ENCODE peak calls at places on chromosomes 7 and 10, in ten cellular contexts. U is stimulated activated CD8-positive, alpha-beta memory T cell treated with anti-CD3 and anti-CD28 coated beads, Interleukin-12 subunit alpha, Interleukin-12 subunit beta, amount 100 ng/mL, for 4 hours; J is fibroblast of the conjunctiva; Q is non-pigmented ciliary epithelial cell; E is natural killer cell treated with Interleukin-12 subunit alpha and Interleukin-12 subunit beta and Interleukin-15 and Interleukin-18, amount 100 ng/mL, for 72 hours; H is ureter; L is NCI-H2081; W is GM23248; Z is WTC11; F is activated naive CD4-positive, alpha-beta T cell treated with anti-CD3 and anti-CD28 coated beads, Interleukin-2, amount 10 ng/mL, durations not matched to agents 7 days and 5 days. G is an unnamed sample.

GRCh38 chr10:100554902-100555301 is 19.2 kb downstream of the HIF1AN start:
- DNase-seq in U (no peak), J (no peak), Q (no peak), E (no peak), H (no peak), L (no peak), W (no peak), Z (no peak), F (no peak), G (no peak)

GRCh38 chr7:158808126-158808525 is 21.2 kb downstream of the ESYT2 start:
- DNase-seq in U (no peak), J (no peak), Q (no peak), E (no peak), H (no peak), L (no peak), W (no peak), Z (no peak), F (no peak), G (no peak)

GRCh38 chr7:92717982-92718716 is 118.2 kb downstream of the CDK6 start:
- DNase-seq in U (peak; percentile 15), J (peak; percentile 32), Q (no peak), E (peak; percentile 78), H (peak; percentile 59), L (peak; percentile 45), W (peak; percentile 85), Z (no peak), F (peak; percentile 77), G (peak; percentile 13)

GRCh38 chr7:87628780-87629569 is 777 bp downstream of the RUNDC3B start:
- DNase-seq in U (peak; percentile 1), J (no peak), Q (no peak), E (no peak), H (peak; percentile 44), L (peak; percentile 63), W (peak; percentile 51), Z (peak; percentile 47), F (peak; percentile 44), G (no peak)

GRCh38 chr7:1474736-1475135 is 15.5 kb upstream of the MICALL2 start:
- DNase-seq in U (no peak), J (no peak), Q (no peak), E (no peak), H (no peak), L (no peak), W (no peak), Z (no peak), F (no peak), G (no peak)

GRCh38 chr7:87934699-87935372 is 785 bp downstream of the ADAM22 start:
- DNase-seq in U (no peak), J (no peak), Q (no peak), E (no peak), H (no peak), L (peak; percentile 69), W (peak; percentile 36), Z (peak; percentile 52), F (peak; percentile 34), G (peak; percentile 23)

GRCh38 chr7:47304727-47305719 is 276.9 kb downstream of the TNS3 start:
- DNase-seq in U (no peak), J (no peak), Q (no peak), E (no peak), H (no peak), L (no peak), W (no peak), Z (no peak), F (no peak), G (no peak)

GRCh38 chr7:2313450-2314208 is 612 bp downstream of the SNX8 start:
- DNase-seq in U (peak; percentile 8), J (no peak), Q (no peak), E (no peak), H (no peak), L (no peak), W (peak; percentile 56), Z (no peak), F (no peak), G (no peak)

GRCh38 chr7:50837965-50838364 is 55.3 kb upstream of the GRB10 start:
- DNase-seq in U (no peak), J (no peak), Q (peak; percentile 60), E (no peak), H (no peak), L (no peak), W (peak; percentile 73), Z (no peak), F (no peak), G (no peak)

GRCh38 chr7:93551063-93551895 is 23.2 kb downstream of the CALCR start:
- DNase-seq in U (no peak), J (peak; percentile 38), Q (peak; percentile 34), E (no peak), H (no peak), L (peak; percentile 49), W (peak; percentile 78), Z (no peak), F (no peak), G (no peak)

GRCh38 chr7:2729893-2730716 is 42.1 kb downstream of the AMZ1 start:
- DNase-seq in U (no peak), J (no peak), Q (no peak), E (no peak), H (peak; percentile 49), L (no peak), W (no peak), Z (peak; percentile 9), F (no peak), G (no peak)

GRCh38 chr10:34323197-34323596 is 491.9 kb downstream of the PARD3 start:
- DNase-seq in U (no peak), J (peak; percentile 4), Q (no peak), E (no peak), H (no peak), L (no peak), W (peak; percentile 59), Z (no peak), F (no peak), G (no peak)

GRCh38 chr7:129688503-129689222 is 77.1 kb downstream of the NRF1 start:
- DNase-seq in U (no peak), J (no peak), Q (no peak), E (no peak), H (no peak), L (no peak), W (no peak), Z (no peak), F (no peak), G (no peak)

GRCh38 chr10:11759347-11759746 is 17.2 kb downstream of the ECHDC3 start:
- DNase-seq in U (no peak), J (no peak), Q (no peak), E (no peak), H (no peak), L (no peak), W (no peak), Z (no peak), F (no peak), G (no peak)